ENCODE peak calls at places on chromosomes 12 and 14, in six cellular contexts. H is neural crest cell, L is fibroblast of pulmonary artery, E is epithelial cell of esophagus, C is GM13976, O is SK-N-SH. A is an unnamed sample.

GRCh38 chr12:130044991-130045621 is 117.2 kb upstream of the FZD10 start:
- DNase-seq in C (no peak), L (no peak), E (no peak), H (peak), O (no peak), A (no peak)

GRCh38 chr12:46524778-46525177 is 152.2 kb upstream of the SLC38A2 start:
- DNase-seq in H (no peak), E (no peak), L (peak), C (no peak), O (peak), A (no peak)

GRCh38 chr14:74913986-74914573 is 9.0 kb downstream of the RPS6KL1 start:
- DNase-seq in C (peak), O (peak), E (peak), L (peak), H (peak), A (peak)

GRCh38 chr12:21372602-21373001 is at the start of gene IAPP:
- DNase-seq in E (no peak), O (no peak), L (no peak), C (no peak), H (no peak), A (no peak)

GRCh38 chr14:26173581-26173980 is 424.3 kb downstream of the NOVA1 start:
- DNase-seq in O (no peak), H (no peak), L (no peak), C (no peak), E (peak), A (no peak)

GRCh38 chr12:95553202-95553943 is 2.1 kb upstream of the USP44 start:
- DNase-seq in E (no peak), C (no peak), H (no peak), O (no peak), L (no peak), A (no peak)

GRCh38 chr14:44785096-44785495 is 176.7 kb downstream of the KLHL28 start:
- DNase-seq in L (peak), C (no peak), H (no peak), O (no peak), E (no peak), A (no peak)

GRCh38 chr14:73467377-73467776 is 9.0 kb upstream of the NUMB start:
- DNase-seq in C (no peak), E (no peak), O (no peak), H (no peak), L (peak), A (no peak)

GRCh38 chr12:61758661-61759060 is 501.5 kb upstream of the USP15 start:
- DNase-seq in L (no peak), C (no peak), E (peak), H (no peak), O (no peak), A (no peak)

GRCh38 chr12:38155020-38155395 is 161.6 kb upstream of the ALG10B start:
- DNase-seq in E (no peak), L (no peak), C (no peak), H (no peak), O (no peak), A (no peak)

GRCh38 chr12:94516985-94517384 is 57.3 kb upstream of the CEP83 start:
- DNase-seq in L (peak), O (no peak), E (no peak), C (no peak), H (no peak), A (no peak)

GRCh38 chr14:75980856-75981255 is 939 bp downstream of the TGFB3 start:
- DNase-seq in H (no peak), C (no peak), O (peak), E (peak), L (no peak), A (no peak)

GRCh38 chr12:57435288-57435687 is 704 bp downstream of the INHBC start:
- DNase-seq in H (no peak), E (no peak), O (no peak), C (no peak), L (no peak), A (no peak)

GRCh38 chr12:115096673-115097349 is 412.8 kb upstream of the TBX3 start:
- DNase-seq in H (no peak), O (peak), E (no peak), L (peak), C (no peak), A (no peak)

GRCh38 chr14:104135121-104135903 is 3.1 kb upstream of the KIF26A start:
- DNase-seq in E (no peak), H (peak), L (peak), O (peak), C (no peak), A (peak)

GRCh38 chr12:21296751-21297406 is 37.8 kb downstream of the SLCO1A2 start:
- DNase-seq in O (peak), E (peak), H (peak), C (peak), L (peak), A (no peak)

GRCh38 chr12:128507470-128507869 is 240.5 kb downstream of the TMEM132C start:
- DNase-seq in E (no peak), H (no peak), L (no peak), C (no peak), O (no peak), A (no peak)
- TF ChIP-seq CTCF in E (no peak), H (no peak), L (no peak), C (no peak), O (no peak), A (no peak)

DNA sequence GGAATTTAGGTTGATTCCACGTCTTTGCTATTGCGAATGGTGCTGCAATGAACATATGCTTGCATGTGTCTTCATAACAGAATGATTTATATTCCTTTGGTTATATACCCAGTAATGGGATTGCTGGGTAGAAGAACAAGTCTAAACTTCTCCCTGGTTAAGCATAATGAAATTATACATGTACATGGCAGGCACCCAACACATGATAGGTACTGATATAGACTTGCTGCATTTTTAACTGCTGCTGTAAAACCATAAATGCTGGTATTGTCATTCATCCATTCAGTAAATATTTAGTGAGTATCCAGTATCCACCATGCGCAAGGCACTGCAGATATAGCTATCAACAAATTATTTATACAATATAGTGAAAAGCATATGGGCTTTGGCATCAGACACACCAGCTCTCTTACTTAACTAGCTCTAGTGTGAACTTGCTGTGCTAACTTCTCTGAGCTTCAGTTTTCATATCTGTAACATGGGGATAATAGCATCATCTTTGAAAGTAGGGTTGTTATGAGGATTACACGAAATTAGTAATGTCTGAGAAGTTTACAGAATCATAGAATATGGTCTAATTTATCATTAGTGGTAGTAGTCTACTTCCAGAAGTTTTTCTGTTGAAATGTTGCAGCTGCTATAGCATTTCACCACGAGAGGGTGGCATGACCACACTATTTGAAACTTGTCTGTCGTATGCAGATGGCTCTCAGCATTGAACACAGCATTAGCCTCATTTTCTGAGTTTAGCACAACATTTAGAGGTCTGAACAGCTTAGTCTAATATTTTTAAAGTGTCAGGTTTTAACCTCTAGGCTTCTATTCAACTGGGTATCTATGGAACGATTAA is 32.0 kb upstream of the SEL1L start:
- DNase-seq in O (no peak), E (peak), L (peak), C (peak), H (peak), A (peak)
- TF ChIP-seq CTCF in O (peak), E (peak), L (peak), C (peak), H (peak), A (peak)

DNA sequence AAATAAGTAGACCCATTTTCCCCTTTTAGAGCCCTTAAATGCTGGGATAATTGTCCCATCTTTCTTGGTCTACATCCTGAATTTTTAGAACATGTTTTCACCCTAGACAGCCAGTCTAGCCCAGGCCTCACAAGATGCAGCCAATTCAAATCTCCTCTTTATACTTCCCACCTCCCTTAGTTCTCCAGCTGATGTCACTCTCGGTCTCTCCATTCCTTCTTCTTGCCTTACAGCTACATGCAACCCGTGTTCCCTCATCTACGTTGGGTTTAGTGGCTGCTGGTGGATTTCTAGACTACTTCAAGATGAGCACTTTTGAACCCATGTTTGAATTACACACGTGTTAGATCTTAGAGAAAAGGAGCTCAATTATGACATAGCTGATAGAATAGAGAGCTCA is 132.0 kb downstream of the PPM1H start:
- DNase-seq in H (no peak), E (no peak), C (no peak), L (no peak), O (no peak), A (no peak)
- TF ChIP-seq CTCF in H (no peak), E (no peak), C (no peak), L (no peak), O (no peak), A (no peak)

GRCh38 chr14:100440207-100440631 is 117.1 kb downstream of the SLC25A47 start:
- DNase-seq in L (peak), C (peak), O (peak), E (peak), H (peak), A (peak)
- TF ChIP-seq CTCF in L (peak), C (peak), O (peak), E (peak), H (peak), A (no peak)

DNA sequence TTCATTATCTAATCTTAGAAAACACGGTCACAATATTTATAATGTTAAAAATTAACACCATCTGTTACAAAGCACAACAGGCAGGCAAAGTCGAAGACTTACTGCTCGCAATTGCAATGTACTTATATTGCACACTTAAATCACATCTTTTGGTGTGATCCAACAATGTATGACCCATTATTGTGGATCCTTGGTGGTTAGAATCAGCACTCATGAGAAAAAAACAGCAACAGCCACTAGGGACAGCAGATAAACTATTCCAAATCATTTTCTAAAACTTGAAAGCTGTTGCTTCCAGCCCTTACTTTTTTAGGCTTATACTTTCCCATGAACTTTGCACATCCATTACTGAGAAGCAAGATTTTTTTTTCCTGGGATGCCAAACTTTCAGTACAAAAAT is 20.4 kb downstream of the COX16 start:
- DNase-seq in C (no peak), H (no peak), L (no peak), E (no peak), O (no peak), A (no peak)
- TF ChIP-seq CTCF in C (no peak), H (no peak), L (no peak), E (no peak), O (no peak), A (peak)

GRCh38 chr14:95876769-95877490 is at the start of gene TUNAR:
- DNase-seq in E (no peak), H (peak), O (peak), L (peak), C (peak), A (peak)
- TF ChIP-seq CTCF in E (no peak), H (no peak), O (no peak), L (peak), C (no peak), A (peak)

GRCh38 chr12:60195483-60195882 is 599.7 kb downstream of the SLC16A7 start:
- DNase-seq in O (no peak), L (no peak), H (no peak), C (no peak), E (no peak), A (no peak)
- TF ChIP-seq CTCF in O (no peak), L (no peak), H (no peak), C (no peak), E (no peak), A (no peak)

GRCh38 chr12:53452159-53453077 is 516 bp downstream of the PCBP2 start:
- DNase-seq in O (peak), H (peak), C (peak), L (peak), E (peak), A (peak)
- TF ChIP-seq CTCF in O (peak), H (no peak), C (peak), L (no peak), E (no peak), A (peak)

GRCh38 chr14:64387232-64387737 is 868 bp upstream of the MTHFD1 start:
- DNase-seq in E (peak), O (peak), H (no peak), L (peak), C (no peak), A (peak)

GRCh38 chr14:64391986-64392385 is 3.8 kb downstream of the MTHFD1 start:
- DNase-seq in H (no peak), O (no peak), C (no peak), E (no peak), L (no peak), A (no peak)

GRCh38 chr14:64391113-64391725 is 3.1 kb downstream of the MTHFD1 start:
- DNase-seq in H (no peak), O (no peak), L (no peak), C (no peak), E (no peak), A (no peak)

GRCh38 chr14:64387738-64388532 is at the start of gene MTHFD1:
- DNase-seq in C (peak), O (peak), L (peak), E (peak), H (peak), A (peak)

GRCh38 chr14:64388533-64389243 is 535 bp downstream of the MTHFD1 start:
- DNase-seq in C (no peak), H (peak), L (peak), O (peak), E (peak), A (peak)
- TF ChIP-seq CTCF in C (no peak), H (no peak), L (no peak), O (no peak), E (no peak), A (no peak)